ENCODE peak calls at places on chromosomes 2 and 18, in six cellular contexts. O is nephron progenitor cell; G is A549; D is kidney epithelial cell; V is WTC11; H is CD4-positive, alpha-beta T cell. F is an unnamed sample.
A peak's percentile ranks its signal among the peaks of the same experiment; 100 is the strongest.

GRCh38 chr18:10453885-10454772 is at the start of gene APCDD1:
- DNase-seq in O (peak; percentile 86), G (no peak), D (no peak), V (peak; percentile 70), H (no peak), F (peak; percentile 50)

GRCh38 chr2:182867411-182868048 is 1.1 kb upstream of the FRZB start:
- DNase-seq in O (no peak), G (no peak), D (no peak), V (no peak), H (no peak), F (no peak)

GRCh38 chr18:5294113-5294617 is 1.4 kb downstream of the ZBTB14 start:
- DNase-seq in O (peak; percentile 46), G (no peak), D (no peak), V (no peak), H (peak; percentile 37), F (no peak)

GRCh38 chr2:58680938-58681337 is 439.8 kb upstream of the FANCL start:
- DNase-seq in O (no peak), G (no peak), D (no peak), V (no peak), H (no peak), F (no peak)

GRCh38 chr2:121819846-121820245 is 64.4 kb downstream of the TSN start:
- DNase-seq in O (no peak), G (no peak), D (no peak), V (no peak), H (no peak), F (no peak)

GRCh38 chr2:181977661-181978350 is 7.8 kb upstream of the PPP1R1C start:
- DNase-seq in O (no peak), G (peak; percentile 45), D (peak; percentile 23), V (no peak), H (no peak), F (no peak)

GRCh38 chr2:68715353-68716041 is 19.1 kb upstream of the ARHGAP25 start:
- DNase-seq in O (peak; percentile 64), G (peak; percentile 81), D (no peak), V (peak; percentile 83), H (no peak), F (peak; percentile 30)

GRCh38 chr18:67733094-67733493 is 216.6 kb upstream of the DSEL start:
- DNase-seq in O (no peak), G (no peak), D (no peak), V (no peak), H (no peak), F (no peak)

GRCh38 chr18:3603460-3604259 is 153.7 kb downstream of the TGIF1 start:
- DNase-seq in O (no peak), G (peak; percentile 94), D (peak; percentile 98), V (peak; percentile 59), H (no peak), F (no peak)

GRCh38 chr2:150464270-150464669 is 23.2 kb downstream of the RND3 start:
- DNase-seq in O (no peak), G (no peak), D (no peak), V (no peak), H (no peak), F (no peak)

GRCh38 chr2:39059366-39059952 is 61.4 kb downstream of the SOS1 start:
- DNase-seq in O (no peak), G (peak; percentile 59), D (no peak), V (no peak), H (no peak), F (no peak)

GRCh38 chr2:120323807-120324399 is 22.0 kb upstream of the INHBB start:
- DNase-seq in O (no peak), G (no peak), D (no peak), V (no peak), H (no peak), F (no peak)

GRCh38 chr2:156896294-156896693 is 361.2 kb upstream of the GALNT5 start:
- DNase-seq in O (no peak), G (no peak), D (peak; percentile 39), V (no peak), H (no peak), F (no peak)

GRCh38 chr2:160932960-160933359 is 227.3 kb upstream of the TANK start:
- DNase-seq in O (no peak), G (peak; percentile 84), D (no peak), V (no peak), H (no peak), F (no peak)

GRCh38 chr18:79816092-79816491 is 18.4 kb downstream of the KCNG2 start:
- DNase-seq in O (no peak), G (no peak), D (no peak), V (no peak), H (no peak), F (no peak)

GRCh38 chr2:119301413-119301812 is 65.2 kb downstream of the C2orf76 start:
- DNase-seq in O (no peak), G (no peak), D (no peak), V (no peak), H (no peak), F (no peak)

GRCh38 chr2:168215813-168216212 is 31.6 kb downstream of the STK39 start:
- DNase-seq in O (no peak), G (no peak), D (no peak), V (no peak), H (no peak), F (no peak)

GRCh38 chr2:182618672-182619079 is 97.4 kb upstream of the DNAJC10 start:
- DNase-seq in O (no peak), G (peak; percentile 9), D (no peak), V (no peak), H (no peak), F (no peak)

GRCh38 chr2:207337234-207338219 is 171.8 kb upstream of the KLF7 start:
- DNase-seq in O (no peak), G (peak; percentile 63), D (peak; percentile 53), V (no peak), H (no peak), F (no peak)

GRCh38 chr2:101179982-101180381 is 28.8 kb upstream of the TBC1D8 start:
- DNase-seq in O (no peak), G (no peak), D (no peak), V (no peak), H (no peak), F (no peak)

GRCh38 chr2:238999290-238999741 is 151.4 kb downstream of the TWIST2 start:
- DNase-seq in O (peak; percentile 26), G (no peak), D (no peak), V (no peak), H (no peak), F (no peak)

GRCh38 chr2:230749111-230749510 is 36.5 kb downstream of the CAB39 start:
- DNase-seq in O (no peak), G (no peak), D (no peak), V (no peak), H (no peak), F (no peak)

GRCh38 chr2:188628989-188629889 is 337.6 kb downstream of the GULP1 start:
- DNase-seq in O (no peak), G (peak; percentile 63), D (no peak), V (no peak), H (no peak), F (no peak)

DNA sequence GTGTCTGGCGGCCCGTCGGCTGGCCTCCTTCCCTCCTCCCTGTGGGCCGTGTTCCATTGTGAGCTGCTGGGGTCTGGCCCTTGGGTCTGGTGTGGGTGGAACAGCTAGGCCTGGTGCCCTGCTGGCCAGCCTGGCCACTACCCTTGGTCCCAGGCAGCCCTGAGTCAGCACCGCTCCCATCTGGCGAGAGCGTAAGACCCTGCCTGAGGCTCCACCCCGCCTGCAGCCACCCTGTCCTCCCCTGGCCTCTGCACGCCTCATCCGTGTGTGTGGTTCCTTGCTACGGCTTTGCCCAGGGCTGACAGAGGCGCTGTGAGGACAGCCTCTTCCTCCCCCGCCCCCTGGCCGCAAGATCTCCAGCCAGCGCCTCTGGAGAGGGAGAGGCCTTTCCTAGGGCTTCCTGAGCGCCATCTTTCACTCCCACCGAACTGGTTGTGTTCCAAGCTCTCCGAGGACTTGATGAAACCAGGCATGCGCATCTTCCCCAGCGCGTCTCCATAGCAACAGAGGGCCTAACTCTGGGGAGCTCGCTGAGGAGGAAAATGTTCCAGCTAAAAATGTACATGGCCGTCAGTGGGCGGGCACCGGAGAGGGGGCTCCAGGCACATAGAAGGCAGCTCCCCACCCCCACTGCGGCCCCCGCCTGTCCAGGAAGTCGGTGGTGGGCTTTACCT is 83.0 kb downstream of the STPG4 start:
- DNase-seq in O (peak; percentile 44), G (peak; percentile 46), D (peak; percentile 70), V (peak; percentile 36), H (no peak), F (no peak)
- TF ChIP-seq CTCF in O (no peak), G (no peak), D (no peak), V (no peak), H (no peak), F (no peak)

DNA sequence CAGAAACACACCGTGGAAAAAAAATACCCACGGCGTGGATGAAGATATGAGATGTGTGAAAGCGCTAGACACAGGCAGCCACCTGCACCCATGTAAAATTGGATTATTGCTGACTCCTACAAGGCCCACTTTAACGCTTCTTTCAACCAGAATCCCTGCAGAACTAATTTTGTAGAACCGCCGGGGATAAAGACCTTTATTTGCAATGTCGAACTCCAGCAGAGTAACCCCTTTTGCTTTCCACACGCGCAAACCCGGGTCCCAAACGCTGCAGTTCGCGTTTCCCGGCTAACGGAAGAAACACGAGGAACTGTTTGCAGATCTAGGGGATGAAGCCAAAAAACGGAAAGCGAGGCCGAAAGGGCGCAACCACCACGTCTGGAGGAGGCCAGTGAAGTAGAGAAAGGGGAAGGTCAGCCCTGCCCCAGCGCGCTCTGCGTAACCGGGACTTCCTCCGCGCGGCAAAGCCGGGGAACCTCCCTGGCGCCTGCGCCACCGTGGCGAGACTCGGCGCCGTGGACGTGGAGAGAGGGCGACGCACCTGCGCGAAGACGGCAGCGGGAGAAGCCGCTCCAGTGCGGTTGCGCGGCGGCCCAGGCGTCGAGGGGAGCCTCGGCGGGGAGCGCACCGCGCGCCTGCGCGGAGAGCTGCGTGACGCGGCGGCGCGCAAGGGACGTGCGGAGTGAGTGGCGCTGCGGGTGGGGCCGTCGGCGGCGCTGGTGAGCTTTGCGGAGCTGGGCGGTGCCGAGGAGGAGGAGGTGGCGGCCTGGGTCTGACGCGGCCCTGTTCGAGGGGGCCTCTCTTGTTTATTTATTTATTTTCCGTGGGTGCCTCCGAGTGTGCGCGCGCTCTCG is at the start of gene PPP1CB:
- DNase-seq in O (peak; percentile 93), G (peak; percentile 98), D (peak; percentile 73), V (peak; percentile 86), H (peak; percentile 97), F (peak; percentile 60)
- TF ChIP-seq CTCF in O (no peak), G (peak; percentile 29), D (no peak), V (no peak), H (peak; percentile 32), F (peak; percentile 39)

GRCh38 chr2:40844353-40845277 is 392.7 kb upstream of the SLC8A1 start:
- DNase-seq in O (no peak), G (peak; percentile 40), D (no peak), V (peak; percentile 14), H (no peak), F (no peak)
- TF ChIP-seq CTCF in O (no peak), G (no peak), D (no peak), V (no peak), H (no peak), F (peak; percentile 10)

DNA sequence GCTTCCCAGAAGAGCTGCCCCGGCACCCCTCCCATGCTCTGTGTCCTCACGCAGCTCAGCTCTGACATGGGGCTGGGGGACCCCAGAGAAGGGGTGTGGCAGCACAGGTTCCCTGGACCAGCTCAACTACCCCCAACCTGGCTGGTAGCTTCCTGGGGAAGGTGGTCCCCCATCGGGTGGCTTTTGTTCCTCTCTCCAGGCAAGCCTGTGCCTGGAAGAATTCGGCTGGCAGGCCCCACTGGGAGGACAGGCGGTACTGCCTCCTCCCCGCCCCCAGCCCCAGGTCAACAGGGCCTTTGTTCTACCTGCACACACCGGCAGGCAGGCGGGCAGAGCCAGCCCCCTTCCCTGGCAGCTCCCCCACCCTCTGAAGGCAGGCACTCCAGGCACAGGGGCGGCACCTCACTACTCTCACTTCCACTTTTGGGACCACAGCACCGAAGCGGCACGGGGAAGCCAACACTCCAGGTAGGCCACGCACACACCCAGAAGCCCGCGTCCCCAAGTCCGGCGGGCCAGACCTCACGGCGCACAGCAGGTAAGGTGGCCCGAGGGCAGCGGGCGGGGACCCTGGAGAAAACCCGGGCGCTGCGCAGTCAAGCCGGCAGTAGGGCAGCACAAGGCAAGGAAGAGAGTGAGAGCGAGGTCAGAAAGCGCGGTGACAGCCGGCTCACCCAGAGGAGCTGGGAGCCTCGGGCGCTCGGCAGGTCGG is 1.3 kb downstream of the HS6ST1 start:
- DNase-seq in O (no peak), G (no peak), D (no peak), V (peak; percentile 65), H (no peak), F (peak; percentile 21)
- TF ChIP-seq CTCF in O (no peak), G (no peak), D (no peak), V (no peak), H (no peak), F (no peak)